ENCODE peak calls at places on chromosomes 6 and 20, in five cellular contexts. A, Q, F, N and V are unnamed samples.
A peak's percentile ranks its signal among the peaks of the same experiment; 100 is the strongest.

GRCh38 chr6:53598584-53598983 is 53.7 kb upstream of the GCLC start:
- DNase-seq in A (no peak), N (no peak), F (no peak), Q (no peak), V (no peak)

GRCh38 chr20:59055302-59055701 is 12.7 kb upstream of the PRELID3B start:
- DNase-seq in N (peak; percentile 13), A (no peak), F (no peak), Q (no peak), V (peak; percentile 39)

GRCh38 chr6:164347455-164347854 is 932.9 kb downstream of the QKI start:
- DNase-seq in Q (no peak), F (no peak), A (no peak), N (no peak), V (no peak)

GRCh38 chr6:88119769-88120168 is 46.4 kb downstream of the CNR1 start:
- DNase-seq in A (no peak), Q (no peak), N (no peak), F (no peak), V (no peak)

GRCh38 chr6:24273471-24273870 is 84.4 kb downstream of the DCDC2 start:
- DNase-seq in F (no peak), N (no peak), Q (no peak), A (no peak), V (no peak)

GRCh38 chr6:47066418-47066817 is 24.3 kb upstream of the ADGRF1 start:
- DNase-seq in N (no peak), F (no peak), A (no peak), Q (no peak), V (no peak)

GRCh38 chr20:63054103-63054474 is 47.3 kb upstream of the BHLHE23 start:
- DNase-seq in A (no peak), Q (no peak), N (no peak), F (no peak), V (no peak)

GRCh38 chr6:36319436-36319762 is 17.3 kb downstream of the BNIP5 start:
- DNase-seq in F (no peak), A (no peak), Q (no peak), N (no peak), V (no peak)

GRCh38 chr6:107676002-107676401 is 148.1 kb downstream of the SCML4 start:
- DNase-seq in Q (no peak), N (no peak), A (no peak), F (no peak), V (no peak)

GRCh38 chr6:14711056-14711703 is 534.7 kb upstream of the JARID2 start:
- DNase-seq in Q (peak; percentile 66), N (peak; percentile 14), A (no peak), F (no peak), V (peak; percentile 62)

GRCh38 chr20:57412347-57413029 is 21.3 kb downstream of the RBM38 start:
- DNase-seq in A (no peak), F (no peak), N (no peak), Q (no peak), V (no peak)

GRCh38 chr6:113630738-113631535 is 226.2 kb upstream of the MARCKS start:
- DNase-seq in F (no peak), A (no peak), N (no peak), Q (no peak), V (peak; percentile 41)

DNA sequence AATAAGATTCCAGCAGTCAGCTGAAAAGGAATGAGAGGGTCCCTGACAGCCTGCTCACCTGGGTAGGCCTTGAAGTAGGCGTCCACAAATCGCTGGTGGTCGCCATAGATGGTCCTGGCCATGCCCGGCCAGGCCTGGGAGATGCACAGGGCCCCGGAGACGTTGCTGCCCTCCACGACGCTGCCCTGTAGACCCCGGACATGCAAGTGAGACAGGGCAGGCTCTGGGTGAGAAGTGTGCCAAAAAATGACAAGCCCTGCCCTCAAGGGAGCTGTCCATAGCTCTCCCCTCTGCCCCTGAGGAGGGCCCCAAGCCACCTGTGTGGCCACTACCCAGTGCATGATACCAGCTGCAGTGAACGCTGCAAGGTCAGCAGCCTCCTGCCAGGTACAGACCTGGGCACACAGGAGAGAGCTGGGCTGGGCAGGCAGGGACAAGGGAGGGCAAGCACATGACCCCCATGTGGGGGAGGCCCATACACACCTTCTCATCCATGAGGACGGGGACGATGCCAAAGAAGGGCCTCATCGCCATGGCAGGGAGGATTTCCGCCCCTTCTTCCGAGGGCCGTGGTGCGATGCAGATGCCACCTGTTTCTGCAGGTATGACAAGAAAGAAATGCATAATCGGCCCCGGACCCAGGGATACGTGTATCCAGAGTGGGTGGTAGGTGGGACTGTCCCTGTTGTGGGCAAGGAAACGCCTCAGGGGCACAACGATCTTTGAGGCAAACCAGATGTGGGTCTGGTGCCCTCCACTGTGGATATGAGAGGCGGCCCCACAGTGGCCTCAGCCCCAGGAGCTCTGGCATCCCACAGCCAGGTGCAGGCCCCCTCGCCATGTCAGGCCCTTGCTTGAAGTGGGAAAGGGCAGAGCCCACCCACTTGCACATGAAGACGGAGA is 21.2 kb upstream of the APMAP start:
- DNase-seq in A (no peak), N (no peak), Q (no peak), F (no peak), V (no peak)
- H3K27ac ChIP-seq in A (no peak overlapping the region), N (no peak overlapping the region), Q (no peak overlapping the region), F (no peak overlapping the region), V (no peak overlapping the region)

GRCh38 chr6:90887764-90888163 is 300.9 kb upstream of the MAP3K7 start:
- DNase-seq in N (no peak), F (no peak), Q (no peak), A (no peak), V (no peak)
- H3K36me3 ChIP-seq in N (no peaks in the 10 kb centered on the region), F (no peaks in the 10 kb centered on the region), Q (no peaks in the 10 kb centered on the region), A (no peaks in the 10 kb centered on the region), V (no peaks in the 10 kb centered on the region)

DNA sequence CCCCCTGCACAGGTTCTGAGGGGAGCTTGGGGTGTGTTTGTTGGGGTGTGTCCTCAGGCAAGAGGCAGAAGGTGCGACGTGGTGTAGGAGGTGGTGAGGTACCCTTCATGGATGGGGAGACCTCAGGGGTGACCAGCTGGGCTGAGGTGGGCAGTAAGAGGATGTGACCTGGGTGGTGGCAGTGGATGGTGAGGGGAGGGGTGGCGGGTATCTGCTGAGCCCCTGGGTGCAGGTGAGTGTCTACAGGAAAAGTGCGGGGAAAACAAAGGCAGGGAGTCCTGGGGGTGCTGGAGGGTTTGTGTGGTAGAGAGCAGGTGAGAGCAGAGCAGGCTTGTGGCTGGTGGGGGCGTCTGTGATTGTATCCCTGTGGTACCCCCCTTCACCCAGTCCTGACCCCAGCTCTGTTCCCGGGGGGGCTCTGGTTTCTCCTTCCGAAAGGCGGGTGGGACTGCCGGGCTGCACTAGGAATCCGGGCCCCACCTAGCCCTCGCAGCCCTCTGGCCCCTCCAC is 631 bp downstream of the RAET1L start:
- DNase-seq in N (no peak), F (no peak), Q (no peak), A (no peak), V (no peak)
- H3K27ac ChIP-seq in N (no peak overlapping the region), F (no peak overlapping the region), Q (no peak overlapping the region), A (no peak overlapping the region), V (no peak overlapping the region)

GRCh38 chr6:170383466-170384075 is 77.0 kb downstream of the FAM120B start:
- DNase-seq in A (no peak), N (no peak), Q (no peak), F (no peak), V (no peak)

GRCh38 chr6:170393033-170393432 is 86.5 kb downstream of the FAM120B start:
- DNase-seq in F (no peak), A (no peak), Q (no peak), N (no peak), V (no peak)

GRCh38 chr6:170385506-170385905 is 78.9 kb downstream of the FAM120B start:
- DNase-seq in N (no peak), A (no peak), F (no peak), Q (no peak), V (no peak)

GRCh38 chr6:170393807-170394399 is 87.3 kb downstream of the FAM120B start:
- DNase-seq in Q (no peak), A (no peak), F (no peak), N (no peak), V (no peak)

DNA sequence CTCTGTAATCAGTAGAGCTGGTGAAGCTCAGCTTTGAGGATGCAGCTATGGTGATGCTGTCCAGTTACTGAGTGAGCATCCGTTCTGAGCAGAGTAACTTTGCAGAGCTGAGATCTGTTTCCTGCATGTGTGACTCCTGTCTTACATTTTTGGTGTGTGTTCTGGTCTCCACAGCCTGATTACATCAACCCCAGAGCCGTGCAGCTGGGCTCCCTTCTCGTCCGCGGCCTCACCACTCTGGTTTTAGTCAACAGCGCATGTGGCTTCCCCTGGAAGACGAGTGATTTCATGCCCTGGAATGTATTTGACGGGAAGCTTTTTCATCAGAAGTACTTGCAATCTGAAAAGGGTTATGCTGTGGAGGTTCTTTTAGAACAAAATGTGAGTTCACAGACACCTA is 81.6 kb downstream of the FAM120B start:
- DNase-seq in A (no peak), Q (no peak), N (no peak), F (no peak), V (no peak)
- H3K36me3 ChIP-seq in A (peaks cover 14% of the 10 kb centered on the region), Q (peaks cover 37% of the 10 kb centered on the region), N (peaks cover 14% of the 10 kb centered on the region), F (no peaks in the 10 kb centered on the region), V (peaks cover 38% of the 10 kb centered on the region)

GRCh38 chr6:39794231-39794630 is 2.1 kb downstream of the DAAM2 start:
- DNase-seq in Q (no peak), F (no peak), A (no peak), N (no peak), V (no peak)
- H3K27ac ChIP-seq in Q (no peak overlapping the region), F (no peak overlapping the region), A (no peak overlapping the region), N (no peak overlapping the region), V (no peak overlapping the region)

GRCh38 chr6:122422614-122423267 is 23.3 kb downstream of the HSF2 start:
- DNase-seq in N (no peak), A (no peak), Q (no peak), F (no peak), V (no peak)
- H3K36me3 ChIP-seq in N (peaks cover 10% of the 10 kb centered on the region), A (peaks cover 7% of the 10 kb centered on the region), Q (peaks cover 92% of the 10 kb centered on the region), F (no peaks in the 10 kb centered on the region), V (peaks cover 44% of the 10 kb centered on the region)

DNA sequence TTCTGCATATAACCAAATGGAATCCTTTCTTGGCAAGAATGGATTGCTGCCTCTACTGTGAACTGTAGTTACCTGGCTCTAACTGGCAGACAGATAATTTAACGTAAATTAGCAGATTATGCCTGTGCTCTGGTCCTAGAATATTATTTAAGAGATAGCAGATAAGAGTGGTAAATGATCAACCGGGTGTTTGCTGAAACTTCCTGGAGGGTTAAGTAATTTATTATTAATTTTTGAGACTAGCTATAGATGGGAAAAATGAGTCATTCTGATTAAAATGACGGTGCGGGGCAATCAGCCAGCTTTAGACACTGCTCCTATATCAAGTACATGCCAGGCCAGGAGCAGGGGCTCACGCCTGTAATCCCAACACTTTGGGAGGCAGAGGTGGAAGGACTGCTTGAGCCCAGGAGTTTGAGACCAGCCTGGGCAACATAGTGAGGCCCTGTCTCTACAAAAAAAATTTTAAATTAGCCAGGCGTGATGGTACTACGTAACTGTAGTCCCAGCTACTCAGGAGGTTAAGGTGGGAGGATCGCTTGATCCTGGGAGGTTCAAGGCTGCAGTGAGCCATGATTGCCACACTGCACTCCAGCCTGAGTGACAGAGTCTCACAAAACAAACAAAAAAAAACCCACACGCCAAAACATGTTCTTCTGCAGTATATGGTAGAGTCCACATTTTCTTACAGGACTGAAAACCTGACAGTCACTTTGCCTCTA is 22.6 kb downstream of the B4GALT5 start:
- DNase-seq in A (no peak), F (no peak), Q (no peak), N (no peak), V (no peak)
- H3K27ac ChIP-seq in A (peak overlapping the region; percentile 69), F (no peak overlapping the region), Q (no peak overlapping the region), N (no peak overlapping the region), V (peak overlapping the region; percentile 10)